ENCODE peak calls at places on chromosomes 3 and 15, in nine cellular contexts. M is heart right ventricle, X is endothelial cell, Y is amniotic stem cell, O is GM04504, P is EL, J is NCI-H1105 treated with DMSO at 0.1 percent for 48 hours, N is mesenteric fat pad, D is type B pancreatic cell. W is an unnamed sample.

GRCh38 chr15:51782357-51782896 is 31.0 kb downstream of the TMOD2 start:
- DNase-seq in J (peak), Y (no peak), X (no peak), D (no peak), N (no peak), M (no peak), P (peak), O (no peak), W (no peak)

GRCh38 chr15:30885814-30886213 is 17.9 kb upstream of the FAN1 start:
- DNase-seq in P (peak), Y (no peak), M (no peak), X (peak), O (no peak), N (no peak), J (no peak), D (no peak), W (no peak)

GRCh38 chr3:101484805-101485620 is 28.0 kb downstream of the SENP7 start:
- DNase-seq in J (no peak), N (no peak), X (no peak), O (no peak), P (peak), D (no peak), Y (no peak), M (no peak), W (no peak)

GRCh38 chr3:161420746-161421145 is 49.4 kb upstream of the SPTSSB start:
- DNase-seq in D (no peak), P (no peak), M (no peak), N (no peak), O (no peak), Y (peak), X (peak), J (peak), W (no peak)

GRCh38 chr3:182490601-182491485 is 302.5 kb upstream of the ATP11B start:
- DNase-seq in O (no peak), J (peak), M (no peak), X (peak), D (no peak), P (peak), N (no peak), Y (no peak), W (peak)

GRCh38 chr3:133329626-133330025 is 70.2 kb upstream of the BFSP2 start:
- DNase-seq in O (no peak), J (peak), N (no peak), Y (no peak), D (no peak), M (no peak), X (no peak), P (no peak), W (no peak)

GRCh38 chr15:56918046-56918906 is at the start of gene TCF12:
- DNase-seq in J (peak), X (peak), M (peak), Y (peak), D (peak), N (peak), P (peak), O (peak), W (peak)

GRCh38 chr3:12159227-12159601 is 502 bp upstream of the TIMP4 start:
- DNase-seq in J (no peak), O (no peak), Y (no peak), P (no peak), X (no peak), M (no peak), N (no peak), D (no peak), W (no peak)

GRCh38 chr15:91271565-91272153 is 171.6 kb downstream of the SV2B start:
- DNase-seq in O (peak), Y (peak), N (no peak), J (peak), P (peak), D (no peak), M (peak), X (peak), W (peak)

GRCh38 chr3:38725726-38726410 is 76.4 kb upstream of the SCN5A start:
- DNase-seq in O (no peak), M (peak), Y (no peak), D (no peak), P (peak), X (no peak), N (no peak), J (no peak), W (no peak)

GRCh38 chr15:53830707-53831386 is 71.4 kb upstream of the WDR72 start:
- DNase-seq in M (no peak), D (no peak), J (no peak), X (no peak), O (no peak), P (no peak), Y (no peak), N (no peak), W (no peak)

GRCh38 chr15:25251700-25252390 is 187.0 kb downstream of the UBE3A start:
- DNase-seq in N (no peak), X (no peak), J (no peak), P (no peak), M (no peak), O (no peak), D (peak), Y (no peak), W (no peak)

GRCh38 chr3:126529585-126530170 is 5.7 kb downstream of the CHST13 start:
- DNase-seq in M (no peak), J (no peak), P (no peak), N (no peak), D (no peak), O (no peak), Y (no peak), X (no peak), W (no peak)

GRCh38 chr15:75532413-75533250 is 46.5 kb downstream of the PTPN9 start:
- DNase-seq in O (peak), P (peak), Y (no peak), X (peak), N (no peak), D (no peak), J (no peak), M (peak), W (no peak)

GRCh38 chr15:84775867-84776449 is 27.6 kb downstream of the ZNF592 start:
- DNase-seq in J (no peak), M (no peak), Y (no peak), X (no peak), O (no peak), P (no peak), N (no peak), D (no peak), W (no peak)

GRCh38 chr15:101615414-101615985 is 36.7 kb downstream of the TM2D3 start:
- DNase-seq in X (no peak), M (no peak), J (no peak), P (peak), O (peak), D (no peak), Y (no peak), N (no peak), W (no peak)

GRCh38 chr15:90787881-90788280 is 70.7 kb downstream of the BLM start:
- DNase-seq in N (no peak), J (no peak), M (no peak), X (no peak), P (no peak), Y (no peak), D (no peak), O (no peak), W (no peak)

GRCh38 chr15:86300371-86301106 is 220.9 kb downstream of the AGBL1 start:
- DNase-seq in O (no peak), X (no peak), P (no peak), M (no peak), D (no peak), N (no peak), Y (no peak), J (no peak), W (no peak)

GRCh38 chr3:184546252-184546651 is 15.3 kb upstream of the EPHB3 start:
- DNase-seq in D (no peak), X (no peak), M (no peak), O (no peak), N (peak), P (no peak), J (no peak), Y (no peak), W (no peak)

GRCh38 chr15:31325432-31325975 is 1.1 kb upstream of the KLF13 start:
- DNase-seq in P (no peak), D (no peak), M (peak), J (peak), X (peak), O (no peak), N (no peak), Y (no peak), W (peak)

GRCh38 chr15:77030928-77031375 is 36.0 kb downstream of the PSTPIP1 start:
- DNase-seq in X (peak), O (no peak), M (no peak), N (no peak), J (no peak), Y (no peak), P (no peak), D (peak), W (no peak)

GRCh38 chr3:71194785-71195184 is 388.7 kb downstream of the FOXP1 start:
- DNase-seq in D (no peak), O (no peak), N (no peak), P (no peak), Y (no peak), M (no peak), J (no peak), X (no peak), W (no peak)

GRCh38 chr3:139836656-139837464 is 98.1 kb upstream of the CLSTN2 start:
- DNase-seq in Y (no peak), D (no peak), J (no peak), P (no peak), X (no peak), M (no peak), N (no peak), O (no peak), W (peak)

GRCh38 chr3:124362418-124362817 is 367.8 kb upstream of the UMPS start:
- DNase-seq in P (no peak), J (no peak), X (no peak), M (no peak), N (no peak), O (no peak), Y (no peak), D (no peak), W (no peak)

GRCh38 chr15:49199666-49200065 is 29.6 kb downstream of the GALK2 start:
- DNase-seq in Y (no peak), P (peak), X (no peak), D (no peak), J (no peak), M (no peak), O (no peak), N (no peak), W (no peak)

GRCh38 chr3:157300091-157300490 is 136.6 kb upstream of the PTX3 start:
- DNase-seq in O (no peak), X (no peak), D (no peak), M (no peak), N (no peak), Y (no peak), P (no peak), J (no peak), W (no peak)

GRCh38 chr3:42490243-42490642 is 12.2 kb upstream of the VIPR1 start:
- DNase-seq in D (peak), N (peak), X (no peak), M (peak), O (no peak), P (peak), Y (no peak), J (no peak), W (no peak)

GRCh38 chr3:45105855-45106655 is 40.1 kb downstream of the CDCP1 start:
- DNase-seq in D (no peak), N (no peak), Y (no peak), J (no peak), M (no peak), X (no peak), P (peak), O (peak), W (no peak)

GRCh38 chr3:53624467-53624866 is 130.1 kb downstream of the CACNA1D start:
- DNase-seq in N (no peak), M (no peak), Y (no peak), X (no peak), D (no peak), O (no peak), J (peak), P (no peak), W (peak)